ENCODE peak calls at places on chromosomes 16 and 17, in eight cellular contexts. T is A549; R is activated T-helper 9 cell treated with anti-CD3 and anti-CD28 coated beads, Interleukin-2, amount 50 U/mL, for 16 hours; Q is M059J; V is colonic mucosa; A is iris pigment epithelial cell; F is Calu3; L is NCI-H345. Y is an unnamed sample.

GRCh38 chr17:63991611-63992010 is 6.5 kb upstream of the PRR29 start:
- DNase-seq in F (no peak), A (no peak), V (no peak), T (no peak), R (no peak), L (no peak), Q (no peak), Y (no peak)

GRCh38 chr16:56367764-56368163 is 57.6 kb downstream of the AMFR start:
- DNase-seq in R (no peak), T (no peak), A (no peak), Q (no peak), F (no peak), V (no peak), L (no peak), Y (no peak)

GRCh38 chr17:17856386-17856785 is 19.6 kb upstream of the SREBF1 start:
- DNase-seq in A (no peak), F (no peak), R (no peak), L (no peak), T (no peak), V (no peak), Q (no peak), Y (no peak)

GRCh38 chr17:41131979-41132378 is 8.0 kb upstream of the KRTAP4-12 start:
- DNase-seq in R (no peak), L (no peak), A (peak), Q (peak), F (no peak), T (no peak), V (no peak), Y (no peak)

GRCh38 chr17:32604966-32605365 is 118.2 kb downstream of the CDK5R1 start:
- DNase-seq in F (no peak), L (no peak), Q (no peak), A (no peak), V (no peak), T (no peak), R (no peak), Y (no peak)

GRCh38 chr17:15457723-15458094 is 9.7 kb downstream of the CDRT4 start:
- DNase-seq in A (no peak), L (no peak), R (no peak), V (no peak), Q (no peak), F (no peak), T (no peak), Y (no peak)

GRCh38 chr17:79385962-79386563 is 224.8 kb downstream of the RBFOX3 start:
- DNase-seq in A (no peak), L (no peak), V (no peak), Q (no peak), F (no peak), T (no peak), R (no peak), Y (no peak)

GRCh38 chr16:20094157-20094556 is 20.5 kb upstream of the GPR139 start:
- DNase-seq in R (no peak), V (no peak), Q (no peak), L (no peak), T (no peak), A (no peak), F (no peak), Y (no peak)

GRCh38 chr17:42659079-42659931 is at the start of gene TUBG2:
- DNase-seq in V (peak), R (peak), Q (peak), A (peak), T (peak), L (peak), F (peak), Y (peak)

GRCh38 chr17:2029911-2030778 is at the start of gene DPH1:
- DNase-seq in T (peak), V (peak), R (peak), Q (peak), L (peak), A (peak), F (peak), Y (peak)

GRCh38 chr17:82876602-82877391 is 37.0 kb upstream of the ZNF750 start:
- DNase-seq in A (peak), F (peak), R (no peak), T (no peak), V (peak), L (peak), Q (no peak), Y (peak)

GRCh38 chr17:5501725-5502124 is 15.4 kb downstream of the MIS12 start:
- DNase-seq in T (no peak), F (no peak), A (no peak), R (no peak), L (no peak), V (no peak), Q (no peak), Y (no peak)

GRCh38 chr17:41645371-41646063 is 21.1 kb upstream of the KRT17 start:
- DNase-seq in R (no peak), A (peak), Q (peak), T (peak), V (no peak), L (no peak), F (peak), Y (peak)

GRCh38 chr17:77863814-77864161 is 94.7 kb upstream of the TNRC6C start:
- DNase-seq in Q (no peak), R (no peak), T (no peak), V (peak), F (no peak), A (no peak), L (no peak), Y (no peak)

GRCh38 chr17:39170558-39170957 is 4.6 kb upstream of the ARL5C start:
- DNase-seq in Q (no peak), V (no peak), F (no peak), T (no peak), L (no peak), A (no peak), R (no peak), Y (no peak)

GRCh38 chr16:57106767-57107166 is 14.4 kb downstream of the CPNE2 start:
- DNase-seq in Q (peak), V (no peak), T (no peak), F (no peak), R (no peak), L (no peak), A (no peak), Y (no peak)

GRCh38 chr16:86507173-86508027 is 2.9 kb upstream of the FOXF1 start:
- DNase-seq in Q (no peak), A (peak), L (no peak), T (no peak), V (no peak), F (no peak), R (no peak), Y (peak)

Y was measured in mesenchymal stem cell.